ENCODE peak calls at places on chromosome 4, in four cellular contexts. A, R, V and J are unnamed samples.

GRCh38 chr4:165011403-165011802 is 20.4 kb upstream of the TRIM60 start:
- DNase-seq in A (no peak), V (no peak), R (no peak), J (no peak)

GRCh38 chr4:123841431-123842121 is 445.0 kb downstream of the SPRY1 start:
- DNase-seq in A (no peak), R (no peak), V (no peak), J (no peak)

GRCh38 chr4:167622481-167623240 is 388.4 kb upstream of the SPOCK3 start:
- DNase-seq in A (peak; percentile 79), R (peak; percentile 74), V (peak; percentile 62), J (peak; percentile 79)

GRCh38 chr4:41844327-41844726 is 90.9 kb upstream of the TMEM33 start:
- DNase-seq in V (no peak), A (no peak), R (no peak), J (no peak)

GRCh38 chr4:175290401-175290800 is 372.2 kb downstream of the ADAM29 start:
- DNase-seq in R (no peak), A (no peak), V (peak; percentile 66), J (peak; percentile 94)

GRCh38 chr4:182010876-182011275 is 232.3 kb upstream of the TENM3 start:
- DNase-seq in R (peak; percentile 12), V (peak; percentile 45), A (no peak), J (peak; percentile 9)

GRCh38 chr4:140152760-140153418 is 1.1 kb downstream of the MAML3 start:
- DNase-seq in R (peak; percentile 67), A (peak; percentile 50), V (peak; percentile 61), J (peak; percentile 61)

GRCh38 chr4:3368841-3369760 is 72.7 kb upstream of the HGFAC start:
- DNase-seq in A (no peak), R (peak; percentile 36), V (no peak), J (no peak)

GRCh38 chr4:3392319-3392718 is 49.4 kb upstream of the HGFAC start:
- DNase-seq in R (no peak), V (no peak), A (no peak), J (no peak)

GRCh38 chr4:101345596-101346311 is 1.6 kb downstream of the PPP3CA start:
- DNase-seq in A (peak; percentile 67), V (peak; percentile 67), R (peak; percentile 65), J (peak; percentile 54)

GRCh38 chr4:42172391-42172790 is 19.9 kb upstream of the BEND4 start:
- DNase-seq in R (no peak), V (no peak), A (no peak), J (no peak)

GRCh38 chr4:39312821-39313220 is 53.3 kb downstream of the RFC1 start:
- DNase-seq in V (no peak), R (no peak), A (no peak), J (no peak)

GRCh38 chr4:15690020-15690809 is 8.6 kb downstream of the FAM200B start:
- DNase-seq in A (no peak), V (peak; percentile 95), R (peak; percentile 97), J (peak; percentile 96)

GRCh38 chr4:55926610-55927009 is 22.1 kb upstream of the CEP135 start:
- DNase-seq in A (no peak), V (no peak), R (no peak), J (no peak)

GRCh38 chr4:140027135-140027534 is 126.8 kb downstream of the MAML3 start:
- DNase-seq in A (no peak), R (no peak), V (no peak), J (no peak)

GRCh38 chr4:101086801-101087586 is 260.3 kb downstream of the PPP3CA start:
- DNase-seq in A (no peak), V (no peak), R (no peak), J (no peak)

GRCh38 chr4:99436462-99436861 is 1.3 kb upstream of the ADH7 start:
- DNase-seq in A (no peak), R (no peak), V (no peak), J (no peak)

GRCh38 chr4:62399242-62399641 is 1199.1 kb downstream of the ADGRL3 start:
- DNase-seq in A (no peak), V (no peak), R (no peak), J (peak; percentile 3)

GRCh38 chr4:124435276-124435675 is 277.3 kb downstream of the ANKRD50 start:
- DNase-seq in R (peak; percentile 59), A (no peak), V (no peak), J (peak; percentile 18)

GRCh38 chr4:174427562-174428140 is 94.6 kb downstream of the HPGD start:
- DNase-seq in V (no peak), R (peak; percentile 15), A (no peak), J (peak; percentile 71)

GRCh38 chr4:75637827-75638226 is 7.5 kb upstream of the CDKL2 start:
- DNase-seq in V (no peak), A (no peak), R (no peak), J (no peak)

GRCh38 chr4:16836324-16836723 is 62.1 kb downstream of the LDB2 start:
- DNase-seq in V (no peak), R (no peak), A (no peak), J (no peak)

GRCh38 chr4:6377626-6378492 is 94.6 kb downstream of the PPP2R2C start:
- DNase-seq in A (no peak), R (no peak), V (no peak), J (no peak)

GRCh38 chr4:131098976-131099375 is 2003.0 kb downstream of the C4orf33 start:
- DNase-seq in A (no peak), V (no peak), R (no peak), J (no peak)

GRCh38 chr4:153345011-153345981 is 808 bp downstream of the MND1 start:
- DNase-seq in A (peak; percentile 50), V (peak; percentile 63), R (peak; percentile 69), J (peak; percentile 55)

GRCh38 chr4:153347117-153347516 is 2.6 kb downstream of the MND1 start:
- DNase-seq in A (no peak), V (no peak), R (no peak), J (no peak)

GRCh38 chr4:153344131-153345010 is at the start of gene MND1:
- DNase-seq in A (peak; percentile 90), R (peak; percentile 83), V (peak; percentile 75), J (peak; percentile 79)

GRCh38 chr4:153346563-153346962 is 2.1 kb downstream of the MND1 start:
- DNase-seq in A (no peak), R (peak; percentile 9), V (no peak), J (peak; percentile 9)

GRCh38 chr4:153346031-153346430 is 1.5 kb downstream of the MND1 start:
- DNase-seq in R (no peak), V (no peak), A (no peak), J (no peak)
- H3K4me3 ChIP-seq in R (peak overlapping the region; percentile 61), V (peak overlapping the region; percentile 57), A (no peak overlapping the region), J (no peak overlapping the region)

DNA sequence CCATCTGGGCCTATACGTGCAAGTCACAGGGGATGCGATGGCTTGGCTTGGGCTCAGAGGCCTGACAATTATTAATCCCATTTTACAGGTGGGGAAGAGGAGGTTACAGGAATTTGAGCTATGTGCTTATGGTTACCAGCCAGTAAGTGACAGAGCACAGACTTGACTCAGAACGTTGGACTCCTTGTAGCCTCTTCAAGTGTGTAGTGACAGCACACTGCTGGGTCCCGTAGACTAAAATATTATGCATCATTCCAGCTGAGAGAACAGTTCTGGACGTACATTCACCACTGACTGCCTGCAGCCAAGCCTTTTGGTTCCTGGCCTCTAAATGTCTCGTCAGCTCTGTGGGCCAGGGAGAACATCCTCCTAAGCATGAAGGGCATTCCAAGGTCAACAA is 314.5 kb downstream of the GPAT3 start:
- DNase-seq in A (no peak), R (no peak), V (peak; percentile 72), J (peak; percentile 39)
- TF ChIP-seq CTCF in A (no peak), R (no peak), V (no peak), J (no peak)

GRCh38 chr4:185540040-185540439 is 4.7 kb upstream of the PDLIM3 start:
- DNase-seq in V (no peak), R (no peak), A (no peak), J (no peak)

GRCh38 chr4:185538806-185539205 is 3.5 kb upstream of the PDLIM3 start:
- DNase-seq in V (no peak), R (no peak), A (no peak), J (no peak)

GRCh38 chr4:185540487-185541125 is 5.3 kb upstream of the PDLIM3 start:
- DNase-seq in R (peak; percentile 76), V (no peak), A (no peak), J (no peak)

GRCh38 chr4:185542626-185543336 is 7.5 kb upstream of the PDLIM3 start:
- DNase-seq in V (peak; percentile 10), A (peak; percentile 68), R (peak; percentile 79), J (no peak)

DNA sequence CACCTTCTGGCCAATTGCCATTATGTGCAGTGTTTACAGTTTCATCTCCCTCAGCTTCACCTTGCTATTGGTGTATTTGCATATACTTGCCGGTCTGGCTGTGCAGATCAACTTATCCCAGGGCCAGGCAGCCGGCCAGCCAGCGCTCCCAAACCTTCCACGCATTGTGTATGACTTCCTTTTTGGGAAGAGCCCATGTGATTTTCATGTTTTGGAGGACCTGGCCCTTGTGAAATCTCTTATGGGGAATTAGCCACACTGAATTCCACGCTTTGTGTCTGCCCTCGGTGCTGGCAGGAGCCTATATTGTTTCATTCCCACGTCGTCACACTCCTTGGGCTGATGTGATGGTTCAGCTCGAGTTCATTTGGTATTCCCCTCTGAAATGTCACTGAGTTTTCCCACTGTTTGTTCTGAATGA is 6.0 kb upstream of the PDLIM3 start:
- DNase-seq in R (peak; percentile 87), V (peak; percentile 21), A (peak; percentile 50), J (no peak)
- H3K4me3 ChIP-seq in R (no peak overlapping the region), V (no peak overlapping the region), A (no peak overlapping the region), J (no peak overlapping the region)

GRCh38 chr4:40804598-40804997 is 54.8 kb downstream of the NSUN7 start:
- DNase-seq in A (no peak), V (no peak), R (no peak), J (no peak)

GRCh38 chr4:40800064-40800463 is 50.3 kb downstream of the NSUN7 start:
- DNase-seq in V (no peak), R (no peak), A (no peak), J (no peak)
- TF ChIP-seq CTCF in V (no peak), R (no peak), A (no peak), J (no peak)

DNA sequence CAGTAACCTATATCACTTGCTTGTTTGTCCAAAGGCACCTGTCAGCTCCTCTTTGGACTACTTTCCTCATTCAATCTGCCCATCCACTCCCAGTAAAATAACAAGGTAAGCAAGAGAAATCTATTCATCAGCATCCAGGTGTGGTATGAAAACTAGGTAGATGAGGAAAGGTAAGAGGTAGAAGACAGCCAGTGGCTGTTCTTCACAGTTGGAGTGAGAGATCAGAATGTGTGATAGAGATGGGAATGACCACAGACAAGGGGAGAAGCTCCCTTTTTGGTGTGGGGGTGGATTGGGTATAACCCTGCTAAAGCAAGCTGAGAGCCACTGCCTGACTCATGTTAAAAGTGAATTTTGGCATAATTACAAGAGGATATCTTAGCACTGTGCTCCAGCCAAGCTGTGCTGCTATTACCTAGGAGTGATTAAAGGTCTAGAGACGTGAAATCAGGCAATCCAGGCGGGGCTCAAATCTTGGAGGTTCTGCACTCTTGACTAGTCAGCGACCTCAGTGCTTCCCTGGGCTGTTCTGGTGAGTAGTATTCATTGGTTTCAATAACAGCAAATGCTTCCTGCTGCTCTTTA is 28.1 kb upstream of the RASL11B start:
- DNase-seq in A (no peak), V (no peak), R (peak; percentile 32), J (peak; percentile 27)
- H3K4me3 ChIP-seq in A (no peak overlapping the region), V (no peak overlapping the region), R (no peak overlapping the region), J (no peak overlapping the region)

DNA sequence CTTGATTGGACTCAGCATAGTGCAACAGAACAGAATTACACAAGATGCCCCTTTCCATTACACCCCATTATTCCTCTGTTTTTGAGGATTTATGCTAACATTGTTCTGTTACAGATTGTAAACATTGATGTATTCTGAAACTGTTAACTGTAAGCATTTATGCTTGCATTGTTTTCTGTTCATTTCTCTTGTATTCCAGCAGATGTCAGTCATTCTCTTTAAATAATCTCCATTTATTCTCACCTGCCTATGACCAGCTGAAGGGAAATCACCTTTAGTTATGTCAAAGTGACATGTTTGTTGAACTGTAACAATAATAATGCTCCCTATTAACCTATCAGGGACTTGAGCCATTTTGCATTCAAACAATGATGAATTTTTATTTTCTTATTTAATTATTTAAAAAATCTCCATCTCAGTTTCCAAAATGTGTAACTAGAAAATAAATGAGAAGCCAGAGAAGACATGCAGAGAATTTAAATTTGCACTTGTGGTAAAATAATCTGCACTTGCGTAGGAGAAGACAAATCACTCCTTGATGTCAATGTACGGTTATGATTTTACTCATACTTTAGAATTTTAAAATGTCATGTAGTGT is 58.0 kb downstream of the SPCS3 start:
- DNase-seq in A (no peak), R (peak; percentile 44), V (peak; percentile 52), J (peak; percentile 46)
- TF ChIP-seq CTCF in A (no peak), R (peak; percentile 41), V (peak; percentile 42), J (peak; percentile 51)